ENCODE peak calls at places on chromosome 2, in four cellular contexts. T is LoVo; A is cardiac fibroblast; S is effector CD4-positive, alpha-beta T cell. D is an unnamed sample.

GRCh38 chr2:188042412-188042811 is 249.3 kb upstream of the GULP1 start:
- DNase-seq in T (no peak), A (peak; percentile 70), S (no peak), D (no peak)

GRCh38 chr2:86253424-86253823 is 54.2 kb downstream of the MRPL35 start:
- DNase-seq in A (no peak), S (no peak), T (no peak), D (no peak)

GRCh38 chr2:63849381-63850203 is 7.9 kb downstream of the UGP2 start:
- DNase-seq in T (no peak), A (peak; percentile 47), S (no peak), D (no peak)

GRCh38 chr2:88220733-88221132 is 50.6 kb downstream of the THNSL2 start:
- DNase-seq in A (no peak), T (no peak), S (no peak), D (no peak)

GRCh38 chr2:231621051-231621879 is 28.6 kb downstream of the TEX44 start:
- DNase-seq in S (no peak), T (peak; percentile 85), A (no peak), D (peak; percentile 86)

GRCh38 chr2:135557533-135557932 is 26.2 kb downstream of the R3HDM1 start:
- DNase-seq in A (peak; percentile 10), S (no peak), T (no peak), D (no peak)

GRCh38 chr2:239467956-239468490 is 67.2 kb upstream of the HDAC4 start:
- DNase-seq in T (no peak), S (no peak), A (no peak), D (no peak)

GRCh38 chr2:71631411-71631931 is 178.1 kb downstream of the DYSF start:
- DNase-seq in S (no peak), A (no peak), T (no peak), D (no peak)

GRCh38 chr2:38907242-38907641 is 17.6 kb downstream of the ARHGEF33 start:
- DNase-seq in S (no peak), T (no peak), A (no peak), D (no peak)

GRCh38 chr2:162075689-162076132 is 1.7 kb upstream of the DPP4 start:
- DNase-seq in T (no peak), S (no peak), A (peak; percentile 86), D (no peak)